ENCODE peak calls at places on chromosome 1, in four cellular contexts. One of them, this sample, is unnamed.
A peak's percentile ranks its signal among the peaks of the same experiment; 100 is the strongest.

GRCh38 chr1:64308856-64309255 is 105.4 kb downstream of the UBE2U start:
- DNase-seq in HepG2: no peak
- DNase-seq in K562: no peak
- DNase-seq in GM12878: no peak
- DNase-seq in this sample: no peak

GRCh38 chr1:209267968-209268367 is 315.5 kb upstream of the CAMK1G start:
- DNase-seq in HepG2: no peak
- DNase-seq in GM12878: no peak
- DNase-seq in K562: no peak
- DNase-seq in this sample: no peak

GRCh38 chr1:212402876-212403275 is 11.8 kb downstream of the PACC1 start:
- DNase-seq in K562: no peak
- DNase-seq in GM12878: no peak
- DNase-seq in HepG2: no peak
- DNase-seq in this sample: no peak

GRCh38 chr1:219573960-219574359 is 38.9 kb downstream of the ZC3H11B start:
- DNase-seq in GM12878: no peak
- DNase-seq in K562: no peak
- DNase-seq in HepG2: no peak
- DNase-seq in this sample: no peak

GRCh38 chr1:116179886-116180474 is 68.8 kb downstream of the MAB21L3 start:
- DNase-seq in GM12878: no peak
- DNase-seq in K562: no peak
- DNase-seq in HepG2: peak; percentile 27
- DNase-seq in this sample: no peak

GRCh38 chr1:225428066-225428878 is 434 bp upstream of the LBR start:
- DNase-seq in GM12878: peak; percentile 65
- DNase-seq in K562: peak; percentile 99
- DNase-seq in HepG2: peak; percentile 83
- DNase-seq in this sample: peak; percentile 92

GRCh38 chr1:54404939-54405880 is 984 bp downstream of the SSBP3 start:
- DNase-seq in GM12878: no peak
- DNase-seq in HepG2: no peak
- DNase-seq in K562: peak; percentile 62
- DNase-seq in this sample: no peak

GRCh38 chr1:147214842-147215539 is 10.1 kb downstream of the FMO5 start:
- DNase-seq in K562: no peak
- DNase-seq in GM12878: no peak
- DNase-seq in HepG2: no peak
- DNase-seq in this sample: no peak

GRCh38 chr1:221440658-221441057 is 301.2 kb downstream of the DUSP10 start:
- DNase-seq in K562: no peak
- DNase-seq in HepG2: no peak
- DNase-seq in GM12878: no peak
- DNase-seq in this sample: no peak

GRCh38 chr1:231231511-231231910 is 9.5 kb upstream of the GNPAT start:
- DNase-seq in GM12878: no peak
- DNase-seq in K562: no peak
- DNase-seq in HepG2: no peak
- DNase-seq in this sample: no peak

GRCh38 chr1:54559771-54560231 is 11.8 kb downstream of the ACOT11 start:
- DNase-seq in GM12878: no peak
- DNase-seq in K562: no peak
- DNase-seq in HepG2: no peak
- DNase-seq in this sample: no peak

GRCh38 chr1:67190942-67191341 is 24.7 kb downstream of the IL23R start:
- DNase-seq in HepG2: no peak
- DNase-seq in K562: no peak
- DNase-seq in GM12878: no peak
- DNase-seq in this sample: no peak

GRCh38 chr1:10107985-10108663 is 75.4 kb downstream of the UBE4B start:
- DNase-seq in GM12878: no peak
- DNase-seq in HepG2: no peak
- DNase-seq in K562: no peak
- DNase-seq in this sample: no peak

GRCh38 chr1:115717541-115717940 is 51.0 kb downstream of the CASQ2 start:
- DNase-seq in HepG2: peak; percentile 57
- DNase-seq in GM12878: no peak
- DNase-seq in K562: peak; percentile 29
- DNase-seq in this sample: peak; percentile 39

GRCh38 chr1:41355761-41356160 is 5.5 kb upstream of the FOXO6 start:
- DNase-seq in K562: no peak
- DNase-seq in GM12878: no peak
- DNase-seq in HepG2: no peak
- DNase-seq in this sample: no peak

GRCh38 chr1:40662864-40663263 is 2.6 kb downstream of the RIMS3 start:
- DNase-seq in GM12878: no peak
- DNase-seq in K562: no peak
- DNase-seq in HepG2: no peak
- DNase-seq in this sample: no peak

GRCh38 chr1:208025036-208025435 is 114.1 kb upstream of the CD34 start:
- DNase-seq in HepG2: no peak
- DNase-seq in GM12878: no peak
- DNase-seq in K562: no peak
- DNase-seq in this sample: no peak

GRCh38 chr1:65407875-65408274 is 12.6 kb upstream of the LEPR start:
- DNase-seq in GM12878: no peak
- DNase-seq in K562: no peak
- DNase-seq in HepG2: peak; percentile 77
- DNase-seq in this sample: no peak

GRCh38 chr1:48784301-48784700 is 7.6 kb upstream of the BEND5 start:
- DNase-seq in GM12878: no peak
- DNase-seq in HepG2: no peak
- DNase-seq in K562: no peak
- DNase-seq in this sample: no peak

GRCh38 chr1:223717695-223718363 is 5.5 kb downstream of the CAPN2 start:
- DNase-seq in GM12878: no peak
- DNase-seq in K562: no peak
- DNase-seq in HepG2: no peak
- DNase-seq in this sample: peak; percentile 56

GRCh38 chr1:220874201-220874655 is 5.0 kb upstream of the HLX start:
- DNase-seq in K562: peak; percentile 58
- DNase-seq in HepG2: peak; percentile 32
- DNase-seq in GM12878: no peak
- DNase-seq in this sample: peak; percentile 59

GRCh38 chr1:14742181-14742980 is 143.9 kb downstream of the KAZN start:
- DNase-seq in GM12878: no peak
- DNase-seq in K562: no peak
- DNase-seq in HepG2: peak; percentile 56
- DNase-seq in this sample: no peak

GRCh38 chr1:197423006-197423405 is 155.0 kb downstream of the CRB1 start:
- DNase-seq in K562: no peak
- DNase-seq in GM12878: no peak
- DNase-seq in HepG2: no peak
- DNase-seq in this sample: no peak

GRCh38 chr1:55322842-55323241 is 107.7 kb upstream of the USP24 start:
- DNase-seq in HepG2: no peak
- DNase-seq in K562: no peak
- DNase-seq in GM12878: no peak
- DNase-seq in this sample: no peak

GRCh38 chr1:32861904-32862698 is 8.6 kb downstream of the FNDC5 start:
- DNase-seq in HepG2: no peak
- DNase-seq in GM12878: no peak
- DNase-seq in K562: no peak
- DNase-seq in this sample: no peak

GRCh38 chr1:117657031-117657430 is 51.2 kb downstream of the TENT5C start:
- DNase-seq in GM12878: no peak
- DNase-seq in HepG2: peak; percentile 12
- DNase-seq in K562: no peak
- DNase-seq in this sample: no peak

GRCh38 chr1:248375446-248375845 is at the start of gene OR2T6:
- DNase-seq in K562: no peak
- DNase-seq in GM12878: no peak
- DNase-seq in HepG2: no peak
- DNase-seq in this sample: no peak

GRCh38 chr1:221816899-221817298 is 75.0 kb upstream of the DUSP10 start:
- DNase-seq in GM12878: no peak
- DNase-seq in HepG2: no peak
- DNase-seq in K562: no peak
- DNase-seq in this sample: no peak

GRCh38 chr1:85578321-85579295 is 2.0 kb upstream of the CCN1 start:
- DNase-seq in K562: no peak
- DNase-seq in HepG2: peak; percentile 40
- DNase-seq in GM12878: no peak
- DNase-seq in this sample: no peak
- TF ChIP-seq POLR2AphosphoS5 in K562: no peak
- TF ChIP-seq POLR2AphosphoS5 in HepG2: no peak
- TF ChIP-seq POLR2AphosphoS5 in GM12878: no peak
- TF ChIP-seq POLR2AphosphoS5 in this sample: no peak

GRCh38 chr1:228273720-228274451 is 66.0 kb downstream of the OBSCN start:
- DNase-seq in K562: no peak
- DNase-seq in HepG2: no peak
- DNase-seq in GM12878: no peak
- DNase-seq in this sample: no peak

GRCh38 chr1:228272831-228273571 is 65.2 kb downstream of the OBSCN start:
- DNase-seq in HepG2: no peak
- DNase-seq in GM12878: no peak
- DNase-seq in K562: no peak
- DNase-seq in this sample: no peak

GRCh38 chr1:228270032-228270431 is 62.2 kb downstream of the OBSCN start:
- DNase-seq in HepG2: no peak
- DNase-seq in GM12878: no peak
- DNase-seq in K562: no peak
- DNase-seq in this sample: no peak

GRCh38 chr1:228272331-228272791 is 64.5 kb downstream of the OBSCN start:
- DNase-seq in HepG2: no peak
- DNase-seq in GM12878: no peak
- DNase-seq in K562: no peak
- DNase-seq in this sample: no peak

DNA sequence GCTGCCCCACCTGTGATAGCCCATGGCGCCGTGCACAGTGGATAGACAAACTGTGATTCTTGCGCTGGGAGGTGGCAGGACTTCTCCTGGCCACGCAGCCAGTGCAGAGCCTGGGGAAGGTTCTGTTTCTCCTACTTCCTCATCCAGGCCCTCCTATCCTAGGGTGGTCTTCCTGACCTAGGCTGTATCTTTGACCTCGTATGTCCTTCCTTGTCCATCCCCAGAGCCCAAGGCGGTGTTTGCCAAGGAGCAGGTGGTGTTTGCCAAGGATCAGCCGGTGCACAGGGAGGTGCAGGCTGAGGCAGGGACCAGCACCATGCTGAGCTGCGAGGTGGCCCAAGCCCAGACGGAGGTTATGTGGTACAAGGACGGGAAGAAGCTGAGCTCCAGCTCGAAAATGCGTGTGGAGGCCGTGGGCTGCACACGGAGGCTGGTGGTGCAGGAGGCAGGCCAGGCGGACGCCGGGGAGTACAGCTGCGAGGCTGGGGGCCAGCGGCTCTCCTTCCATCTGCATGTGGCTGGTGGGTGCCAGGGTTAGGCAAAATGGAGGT is 63.9 kb downstream of the OBSCN start:
- DNase-seq in GM12878: no peak
- DNase-seq in HepG2: no peak
- DNase-seq in K562: no peak
- DNase-seq in this sample: no peak
- TF ChIP-seq GABPA in GM12878: no peak
- TF ChIP-seq GABPA in HepG2: no peak
- TF ChIP-seq GABPA in K562: no peak
- TF ChIP-seq GABPA in this sample: no peak

GRCh38 chr1:101310484-101310883 is 73.7 kb downstream of the S1PR1 start:
- DNase-seq in GM12878: no peak
- DNase-seq in K562: no peak
- DNase-seq in HepG2: no peak
- DNase-seq in this sample: no peak
- H3K4me3 ChIP-seq in GM12878: peak overlapping the region; percentile 50
- H3K4me3 ChIP-seq in K562: no peak overlapping the region
- H3K4me3 ChIP-seq in HepG2: no peak overlapping the region
- H3K4me3 ChIP-seq in this sample: no peak overlapping the region

DNA sequence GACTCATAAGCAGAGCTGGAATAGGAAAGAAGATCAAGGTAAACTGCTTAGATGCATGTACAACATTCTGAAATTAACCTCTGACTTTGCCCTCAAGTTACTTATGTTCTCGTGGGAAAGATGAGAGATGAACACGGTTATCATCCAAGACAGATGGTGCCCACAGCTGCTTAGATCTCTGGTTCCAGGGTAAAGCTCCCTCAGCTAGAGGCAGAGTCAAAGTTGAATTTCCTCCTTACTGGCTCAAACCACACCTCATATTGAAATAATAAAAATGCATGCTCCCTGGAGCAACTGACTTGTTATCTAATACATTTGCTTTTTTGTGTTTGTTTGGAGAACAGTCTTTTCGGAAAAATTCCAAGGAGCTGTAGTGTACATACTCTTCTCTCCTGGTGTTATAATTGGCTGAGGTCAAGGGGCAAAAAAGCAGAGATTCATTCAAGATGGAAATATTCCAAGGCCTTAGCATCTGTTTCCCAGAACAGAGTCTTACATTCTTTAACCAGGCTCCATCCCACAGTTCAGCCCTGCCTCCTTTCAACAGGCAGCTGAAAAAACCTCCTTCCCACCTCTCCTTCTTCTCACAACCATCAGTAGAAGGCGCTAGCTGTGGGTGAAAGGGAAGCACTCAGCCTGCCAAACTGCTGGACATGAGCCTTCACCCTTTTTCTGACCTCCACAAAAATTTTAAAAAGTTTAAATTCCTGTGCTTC is 43.6 kb upstream of the FMO2 start:
- DNase-seq in HepG2: no peak
- DNase-seq in K562: no peak
- DNase-seq in GM12878: no peak
- DNase-seq in this sample: no peak
- TF ChIP-seq POLR2AphosphoS5 in HepG2: no peak
- TF ChIP-seq POLR2AphosphoS5 in K562: no peak
- TF ChIP-seq POLR2AphosphoS5 in GM12878: no peak
- TF ChIP-seq POLR2AphosphoS5 in this sample: no peak